ENCODE peak calls at places on chromosomes 13 and 19, in five cellular contexts. U is T-cell; O is DMS53; M is CD4-positive, CD25-positive, alpha-beta regulatory T cell; Q is bronchial epithelial cell. E is an unnamed sample.

GRCh38 chr19:41936961-41937360 is 8.7 kb upstream of the ERFL start:
- DNase-seq in Q (no peak), O (no peak), M (no peak), U (no peak), E (no peak)

GRCh38 chr13:104015646-104016396 is 949.6 kb upstream of the SLC10A2 start:
- DNase-seq in O (no peak), U (no peak), Q (peak), M (no peak), E (no peak)

GRCh38 chr13:20470136-20470535 is 55.5 kb downstream of the CRYL1 start:
- DNase-seq in O (no peak), Q (no peak), M (no peak), U (no peak), E (no peak)

GRCh38 chr19:29645911-29646310 is 19.4 kb upstream of the PLEKHF1 start:
- DNase-seq in M (no peak), O (no peak), Q (peak), U (no peak), E (peak)

GRCh38 chr19:48350856-48351255 is 12.9 kb downstream of the TMEM143 start:
- DNase-seq in O (no peak), Q (no peak), M (no peak), U (no peak), E (no peak)

GRCh38 chr13:101035119-101035620 is 360.6 kb upstream of the TMTC4 start:
- DNase-seq in U (no peak), Q (no peak), M (no peak), O (no peak), E (no peak)

GRCh38 chr19:6352381-6353165 is 8.8 kb upstream of the CLPP start:
- DNase-seq in Q (no peak), O (no peak), U (no peak), M (no peak), E (no peak)

GRCh38 chr13:52846567-52847321 is 1.7 kb downstream of the PCDH8 start:
- DNase-seq in U (no peak), M (no peak), Q (no peak), O (peak), E (peak)

GRCh38 chr13:95204231-95204765 is 97.0 kb downstream of the ABCC4 start:
- DNase-seq in Q (no peak), U (no peak), M (no peak), O (no peak), E (no peak)

GRCh38 chr13:73324842-73325241 is 266.0 kb downstream of the KLF5 start:
- DNase-seq in O (no peak), U (no peak), Q (no peak), M (no peak), E (no peak)

GRCh38 chr13:86399572-86399971 is 600.4 kb upstream of the SLITRK6 start:
- DNase-seq in Q (no peak), O (no peak), U (no peak), M (no peak), E (no peak)

GRCh38 chr13:33208290-33208990 is 77.1 kb downstream of the STARD13 start:
- DNase-seq in U (no peak), M (no peak), Q (peak), O (no peak), E (no peak)